ENCODE peak calls at places on chromosome 7, in nine cellular contexts. One of them, this sample, is unnamed.

GRCh38 chr7:51079494-51079893 is 237.1 kb downstream of the COBL start:
- DNase-seq in coronary artery: no peak
- DNase-seq in keratinocyte: no peak
- DNase-seq in HCT116: no peak
- DNase-seq in aorta: no peak
- DNase-seq in CD8-positive, alpha-beta memory T cell: no peak
- DNase-seq in H1: no peak
- DNase-seq in MM.1S: no peak
- DNase-seq in AG04450: no peak
- DNase-seq in this sample: no peak

GRCh38 chr7:149261321-149261828 is 621 bp upstream of the ZNF783 start:
- DNase-seq in keratinocyte: no peak
- DNase-seq in coronary artery: no peak
- DNase-seq in HCT116: no peak
- DNase-seq in H1: no peak
- DNase-seq in CD8-positive, alpha-beta memory T cell: no peak
- DNase-seq in AG04450: no peak
- DNase-seq in MM.1S: peak; percentile 32
- DNase-seq in aorta: no peak
- DNase-seq in this sample: no peak

GRCh38 chr7:121020652-121021051 is 32.1 kb downstream of the CPED1 start:
- DNase-seq in AG04450: no peak
- DNase-seq in coronary artery: no peak
- DNase-seq in H1: no peak
- DNase-seq in MM.1S: no peak
- DNase-seq in aorta: no peak
- DNase-seq in keratinocyte: no peak
- DNase-seq in CD8-positive, alpha-beta memory T cell: no peak
- DNase-seq in HCT116: no peak
- DNase-seq in this sample: no peak

GRCh38 chr7:160958-161725 is 31.2 kb upstream of the FAM20C start:
- DNase-seq in HCT116: no peak
- DNase-seq in aorta: peak; percentile 40
- DNase-seq in H1: no peak
- DNase-seq in CD8-positive, alpha-beta memory T cell: no peak
- DNase-seq in MM.1S: no peak
- DNase-seq in coronary artery: no peak
- DNase-seq in keratinocyte: no peak
- DNase-seq in AG04450: no peak
- DNase-seq in this sample: no peak

GRCh38 chr7:28754027-28754426 is 204.1 kb downstream of the TRIL start:
- DNase-seq in HCT116: no peak
- DNase-seq in CD8-positive, alpha-beta memory T cell: no peak
- DNase-seq in aorta: no peak
- DNase-seq in coronary artery: no peak
- DNase-seq in MM.1S: no peak
- DNase-seq in AG04450: no peak
- DNase-seq in keratinocyte: no peak
- DNase-seq in H1: no peak
- DNase-seq in this sample: no peak

GRCh38 chr7:5283421-5284303 is 919 bp downstream of the SLC29A4 start:
- DNase-seq in HCT116: no peak
- DNase-seq in MM.1S: no peak
- DNase-seq in AG04450: no peak
- DNase-seq in aorta: no peak
- DNase-seq in CD8-positive, alpha-beta memory T cell: no peak
- DNase-seq in keratinocyte: no peak
- DNase-seq in H1: no peak
- DNase-seq in coronary artery: no peak
- DNase-seq in this sample: no peak

GRCh38 chr7:7228472-7228871 is 46.1 kb downstream of the C1GALT1 start:
- DNase-seq in AG04450: no peak
- DNase-seq in coronary artery: no peak
- DNase-seq in MM.1S: no peak
- DNase-seq in keratinocyte: no peak
- DNase-seq in HCT116: no peak
- DNase-seq in H1: no peak
- DNase-seq in aorta: no peak
- DNase-seq in CD8-positive, alpha-beta memory T cell: no peak
- DNase-seq in this sample: no peak

GRCh38 chr7:127907638-127908040 is 123.6 kb downstream of the LRRC4 start:
- DNase-seq in HCT116: no peak
- DNase-seq in AG04450: peak; percentile 59
- DNase-seq in aorta: no peak
- DNase-seq in coronary artery: no peak
- DNase-seq in MM.1S: no peak
- DNase-seq in keratinocyte: no peak
- DNase-seq in CD8-positive, alpha-beta memory T cell: no peak
- DNase-seq in H1: no peak
- DNase-seq in this sample: no peak

GRCh38 chr7:26196305-26196704 is 4.2 kb downstream of the HNRNPA2B1 start:
- DNase-seq in coronary artery: no peak
- DNase-seq in AG04450: no peak
- DNase-seq in HCT116: no peak
- DNase-seq in keratinocyte: no peak
- DNase-seq in H1: no peak
- DNase-seq in aorta: no peak
- DNase-seq in MM.1S: no peak
- DNase-seq in CD8-positive, alpha-beta memory T cell: no peak
- DNase-seq in this sample: no peak

GRCh38 chr7:26195867-26196266 is 4.7 kb downstream of the HNRNPA2B1 start:
- DNase-seq in CD8-positive, alpha-beta memory T cell: no peak
- DNase-seq in HCT116: no peak
- DNase-seq in coronary artery: no peak
- DNase-seq in keratinocyte: no peak
- DNase-seq in H1: no peak
- DNase-seq in aorta: no peak
- DNase-seq in AG04450: no peak
- DNase-seq in MM.1S: no peak
- DNase-seq in this sample: no peak

GRCh38 chr7:26198133-26198780 is 2.3 kb downstream of the HNRNPA2B1 start:
- DNase-seq in H1: no peak
- DNase-seq in aorta: no peak
- DNase-seq in keratinocyte: no peak
- DNase-seq in coronary artery: no peak
- DNase-seq in HCT116: no peak
- DNase-seq in MM.1S: peak; percentile 67
- DNase-seq in AG04450: no peak
- DNase-seq in CD8-positive, alpha-beta memory T cell: peak; percentile 48
- DNase-seq in this sample: no peak

GRCh38 chr7:26198781-26199169 is 1.8 kb downstream of the HNRNPA2B1 start:
- DNase-seq in aorta: no peak
- DNase-seq in MM.1S: no peak
- DNase-seq in HCT116: no peak
- DNase-seq in CD8-positive, alpha-beta memory T cell: no peak
- DNase-seq in coronary artery: no peak
- DNase-seq in H1: no peak
- DNase-seq in keratinocyte: no peak
- DNase-seq in AG04450: no peak
- DNase-seq in this sample: no peak

GRCh38 chr7:26197153-26198115 is 3.1 kb downstream of the HNRNPA2B1 start:
- DNase-seq in MM.1S: no peak
- DNase-seq in AG04450: no peak
- DNase-seq in HCT116: no peak
- DNase-seq in CD8-positive, alpha-beta memory T cell: no peak
- DNase-seq in H1: no peak
- DNase-seq in keratinocyte: no peak
- DNase-seq in aorta: no peak
- DNase-seq in coronary artery: no peak
- DNase-seq in this sample: no peak
- H3K27ac ChIP-seq in MM.1S: no peak overlapping the region
- H3K27ac ChIP-seq in AG04450: no peak overlapping the region
- H3K27ac ChIP-seq in HCT116: no peak overlapping the region
- H3K27ac ChIP-seq in CD8-positive, alpha-beta memory T cell: peak overlapping the region; percentile 93
- H3K27ac ChIP-seq in H1: no peak overlapping the region
- H3K27ac ChIP-seq in keratinocyte: peak overlapping the region; percentile 99
- H3K27ac ChIP-seq in aorta: no peak overlapping the region
- H3K27ac ChIP-seq in coronary artery: no peak overlapping the region
- H3K27ac ChIP-seq in this sample: peak overlapping the region; percentile 13

GRCh38 chr7:8261711-8262695 is at the start of gene ICA1:
- DNase-seq in MM.1S: peak; percentile 56
- DNase-seq in HCT116: no peak
- DNase-seq in AG04450: no peak
- DNase-seq in CD8-positive, alpha-beta memory T cell: no peak
- DNase-seq in aorta: peak; percentile 75
- DNase-seq in coronary artery: no peak
- DNase-seq in H1: no peak
- DNase-seq in keratinocyte: no peak
- DNase-seq in this sample: no peak

GRCh38 chr7:8259586-8260222 is 2.3 kb downstream of the ICA1 start:
- DNase-seq in H1: no peak
- DNase-seq in AG04450: no peak
- DNase-seq in coronary artery: no peak
- DNase-seq in aorta: no peak
- DNase-seq in keratinocyte: no peak
- DNase-seq in CD8-positive, alpha-beta memory T cell: no peak
- DNase-seq in MM.1S: no peak
- DNase-seq in HCT116: no peak
- DNase-seq in this sample: no peak

GRCh38 chr7:8263048-8263447 is 1.1 kb upstream of the ICA1 start:
- DNase-seq in MM.1S: no peak
- DNase-seq in CD8-positive, alpha-beta memory T cell: no peak
- DNase-seq in AG04450: no peak
- DNase-seq in keratinocyte: no peak
- DNase-seq in H1: no peak
- DNase-seq in aorta: no peak
- DNase-seq in HCT116: no peak
- DNase-seq in coronary artery: no peak
- DNase-seq in this sample: no peak

GRCh38 chr7:8258734-8259133 is 3.2 kb downstream of the ICA1 start:
- DNase-seq in HCT116: no peak
- DNase-seq in AG04450: no peak
- DNase-seq in aorta: no peak
- DNase-seq in CD8-positive, alpha-beta memory T cell: no peak
- DNase-seq in coronary artery: no peak
- DNase-seq in MM.1S: no peak
- DNase-seq in H1: no peak
- DNase-seq in keratinocyte: no peak
- DNase-seq in this sample: no peak

DNA sequence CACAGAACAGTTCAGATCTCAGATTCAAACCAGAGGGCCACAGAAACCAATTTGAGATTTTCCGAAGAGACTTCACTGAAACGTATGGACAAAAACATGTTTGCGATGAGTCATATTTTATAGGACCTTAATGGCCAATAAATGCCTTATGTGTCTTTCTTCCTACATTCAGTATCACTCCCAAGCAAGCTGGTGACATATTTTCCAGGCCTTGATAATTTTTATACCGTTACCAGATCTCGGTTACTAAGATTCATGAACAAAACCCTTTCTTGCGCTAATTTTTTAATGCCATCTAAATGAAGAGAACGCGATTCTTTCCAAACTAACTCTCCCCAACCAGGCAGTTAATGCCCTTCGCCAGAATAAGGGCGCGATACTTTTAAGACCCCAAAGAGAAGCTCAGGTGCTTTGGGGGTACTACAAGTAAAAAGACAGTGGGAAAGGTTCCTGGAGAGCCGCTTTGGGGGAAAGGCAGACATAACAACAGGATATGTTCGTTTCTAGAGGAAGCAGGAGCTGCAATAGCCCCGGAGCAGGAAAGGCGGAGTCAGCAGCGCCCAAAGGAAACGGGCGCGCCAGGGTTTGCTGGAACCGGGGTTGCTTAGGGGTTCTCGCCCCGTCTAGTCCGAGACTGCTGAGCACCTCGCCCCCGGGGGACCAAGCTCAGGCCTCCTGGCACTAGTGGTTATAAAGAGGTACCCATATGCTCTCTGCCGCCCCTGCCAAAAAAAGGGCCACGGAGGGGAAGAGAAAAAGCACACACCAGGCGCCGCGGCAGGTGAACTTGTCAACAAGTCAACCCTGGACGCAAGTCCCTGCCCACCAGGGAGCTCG is 878 bp downstream of the ICA1 start:
- DNase-seq in MM.1S: peak; percentile 33
- DNase-seq in H1: no peak
- DNase-seq in AG04450: no peak
- DNase-seq in keratinocyte: no peak
- DNase-seq in CD8-positive, alpha-beta memory T cell: no peak
- DNase-seq in HCT116: no peak
- DNase-seq in aorta: peak; percentile 62
- DNase-seq in coronary artery: peak; percentile 70
- DNase-seq in this sample: no peak
- H3K27ac ChIP-seq in MM.1S: peak overlapping the region; percentile 2
- H3K27ac ChIP-seq in H1: no peak overlapping the region
- H3K27ac ChIP-seq in AG04450: no peak overlapping the region
- H3K27ac ChIP-seq in keratinocyte: no peak overlapping the region
- H3K27ac ChIP-seq in CD8-positive, alpha-beta memory T cell: peak overlapping the region; percentile 45
- H3K27ac ChIP-seq in HCT116: peak overlapping the region; percentile 81
- H3K27ac ChIP-seq in aorta: no peak overlapping the region
- H3K27ac ChIP-seq in coronary artery: peak overlapping the region; percentile 75
- H3K27ac ChIP-seq in this sample: no peak overlapping the region

DNA sequence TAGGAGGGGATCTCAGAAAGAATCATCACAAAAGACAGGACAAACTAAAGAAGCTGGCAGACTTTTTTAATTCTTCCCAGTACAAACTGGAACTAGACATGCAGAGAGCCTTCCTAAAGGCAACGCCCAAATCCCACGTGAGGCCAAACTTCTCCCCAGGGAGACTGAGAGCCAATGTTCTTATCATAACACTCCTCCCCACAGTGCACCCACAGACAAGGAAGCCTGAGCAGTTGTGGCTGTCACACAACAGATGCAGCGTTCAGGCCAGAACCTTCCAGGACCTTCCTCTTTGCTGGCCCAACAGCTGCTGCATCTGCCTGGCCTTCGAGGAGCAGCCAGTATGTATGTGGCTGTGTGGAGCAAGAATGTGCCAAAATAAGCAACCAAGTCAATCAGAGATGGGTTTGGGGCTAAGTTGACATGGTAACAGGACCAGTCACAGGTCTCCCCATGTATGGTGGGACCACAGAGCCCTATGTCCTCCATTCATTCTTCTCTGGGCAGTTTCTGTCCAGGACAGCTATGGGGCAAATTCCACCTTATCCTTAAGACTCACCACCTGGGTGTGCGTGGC is 34.9 kb downstream of the SRPK2 start:
- DNase-seq in HCT116: no peak
- DNase-seq in CD8-positive, alpha-beta memory T cell: no peak
- DNase-seq in aorta: peak; percentile 71
- DNase-seq in MM.1S: no peak
- DNase-seq in coronary artery: no peak
- DNase-seq in keratinocyte: no peak
- DNase-seq in AG04450: no peak
- DNase-seq in H1: no peak
- DNase-seq in this sample: no peak
- H3K27ac ChIP-seq in HCT116: no peak overlapping the region
- H3K27ac ChIP-seq in CD8-positive, alpha-beta memory T cell: peak overlapping the region; percentile 30
- H3K27ac ChIP-seq in aorta: no peak overlapping the region
- H3K27ac ChIP-seq in MM.1S: no peak overlapping the region
- H3K27ac ChIP-seq in coronary artery: peak overlapping the region; percentile 48
- H3K27ac ChIP-seq in keratinocyte: peak overlapping the region; percentile 6
- H3K27ac ChIP-seq in AG04450: no peak overlapping the region
- H3K27ac ChIP-seq in H1: no peak overlapping the region
- H3K27ac ChIP-seq in this sample: peak overlapping the region; percentile 16

GRCh38 chr7:98105942-98106544 is 619 bp upstream of the LMTK2 start:
- DNase-seq in aorta: no peak
- DNase-seq in AG04450: no peak
- DNase-seq in CD8-positive, alpha-beta memory T cell: no peak
- DNase-seq in coronary artery: no peak
- DNase-seq in HCT116: no peak
- DNase-seq in MM.1S: no peak
- DNase-seq in keratinocyte: peak; percentile 92
- DNase-seq in H1: no peak
- DNase-seq in this sample: no peak

GRCh38 chr7:98107313-98107691 is 640 bp downstream of the LMTK2 start:
- DNase-seq in H1: no peak
- DNase-seq in aorta: no peak
- DNase-seq in AG04450: no peak
- DNase-seq in CD8-positive, alpha-beta memory T cell: peak; percentile 4
- DNase-seq in HCT116: no peak
- DNase-seq in coronary artery: no peak
- DNase-seq in MM.1S: peak; percentile 38
- DNase-seq in keratinocyte: no peak
- DNase-seq in this sample: no peak

GRCh38 chr7:98112077-98112476 is 5.4 kb downstream of the LMTK2 start:
- DNase-seq in AG04450: no peak
- DNase-seq in aorta: no peak
- DNase-seq in coronary artery: no peak
- DNase-seq in HCT116: no peak
- DNase-seq in CD8-positive, alpha-beta memory T cell: no peak
- DNase-seq in keratinocyte: no peak
- DNase-seq in MM.1S: no peak
- DNase-seq in H1: no peak
- DNase-seq in this sample: no peak

GRCh38 chr7:98106647-98107312 is at the start of gene LMTK2:
- DNase-seq in HCT116: peak; percentile 73
- DNase-seq in AG04450: peak; percentile 78
- DNase-seq in MM.1S: peak; percentile 90
- DNase-seq in H1: peak; percentile 76
- DNase-seq in aorta: peak; percentile 95
- DNase-seq in coronary artery: peak; percentile 95
- DNase-seq in keratinocyte: peak; percentile 33
- DNase-seq in CD8-positive, alpha-beta memory T cell: peak; percentile 94
- DNase-seq in this sample: peak; percentile 97

GRCh38 chr7:98110249-98111022 is 3.8 kb downstream of the LMTK2 start:
- DNase-seq in HCT116: no peak
- DNase-seq in coronary artery: no peak
- DNase-seq in MM.1S: no peak
- DNase-seq in H1: no peak
- DNase-seq in CD8-positive, alpha-beta memory T cell: no peak
- DNase-seq in aorta: no peak
- DNase-seq in keratinocyte: no peak
- DNase-seq in AG04450: no peak
- DNase-seq in this sample: no peak
- H3K27ac ChIP-seq in HCT116: no peak overlapping the region
- H3K27ac ChIP-seq in coronary artery: no peak overlapping the region
- H3K27ac ChIP-seq in MM.1S: no peak overlapping the region
- H3K27ac ChIP-seq in H1: no peak overlapping the region
- H3K27ac ChIP-seq in CD8-positive, alpha-beta memory T cell: no peak overlapping the region
- H3K27ac ChIP-seq in aorta: no peak overlapping the region
- H3K27ac ChIP-seq in keratinocyte: no peak overlapping the region
- H3K27ac ChIP-seq in AG04450: no peak overlapping the region
- H3K27ac ChIP-seq in this sample: no peak overlapping the region

This sample was measured in CD4-positive, alpha-beta T cell.